ENCODE peak calls at places on chromosome 10, in seven cellular contexts. Z is A549, T is K562, Q is SK-N-SH, F is GM12878, D is HepG2, J is H1. A is an unnamed sample.

GRCh38 chr10:64210211-64210610 is 689.0 kb downstream of the REEP3 start:
- DNase-seq in Q (no peak), J (no peak), F (no peak), Z (no peak), D (no peak), T (no peak), A (no peak)

GRCh38 chr10:104577171-104577570 is 63.9 kb upstream of the SORCS3 start:
- DNase-seq in D (no peak), Z (no peak), Q (no peak), F (no peak), T (no peak), J (no peak), A (no peak)

GRCh38 chr10:51092402-51092801 is 18.1 kb downstream of the PRKG1 start:
- DNase-seq in Q (no peak), D (no peak), Z (no peak), T (no peak), J (no peak), F (no peak), A (peak)

GRCh38 chr10:27525819-27526218 is 21.7 kb downstream of the RAB18 start:
- DNase-seq in F (no peak), Q (no peak), Z (peak), D (no peak), J (no peak), T (no peak), A (peak)

GRCh38 chr10:131243076-131243475 is 68.4 kb downstream of the TCERG1L start:
- DNase-seq in T (no peak), Z (no peak), J (no peak), D (no peak), Q (no peak), F (no peak), A (no peak)

GRCh38 chr10:103193820-103194529 is 903 bp upstream of the NT5C2 start:
- DNase-seq in Z (no peak), Q (peak), F (peak), T (no peak), D (no peak), J (no peak), A (peak)

GRCh38 chr10:82680688-82681087 is 805.7 kb downstream of the NRG3 start:
- DNase-seq in F (no peak), J (no peak), Z (no peak), T (no peak), D (no peak), Q (peak), A (no peak)

GRCh38 chr10:76583711-76584161 is 1053.9 kb downstream of the KCNMA1 start:
- DNase-seq in T (no peak), Z (peak), D (no peak), F (no peak), J (no peak), Q (no peak), A (peak)

GRCh38 chr10:6778992-6779701 is 199.1 kb upstream of the PRKCQ start:
- DNase-seq in J (no peak), T (no peak), Z (peak), D (no peak), F (no peak), Q (no peak), A (peak)

GRCh38 chr10:14405076-14406065 is 74.6 kb upstream of the FRMD4A start:
- DNase-seq in Z (peak), D (no peak), Q (no peak), J (no peak), T (no peak), F (no peak), A (peak)
- TF ChIP-seq RFX5 in Z (no peak), D (no peak), Q (no peak), J (no peak), T (no peak), F (no peak), A (no peak)

GRCh38 chr10:132420469-132421376 is 23.7 kb downstream of the PWWP2B start:
- DNase-seq in J (no peak), Q (peak), T (peak), Z (peak), F (no peak), D (peak), A (no peak)
- H3K4me3 ChIP-seq in J (no peak), Q (no peak), T (no peak), Z (no peak), F (no peak), D (peak), A (no peak)

GRCh38 chr10:109996225-109996624 is 11.6 kb upstream of the ADD3 start:
- DNase-seq in Q (no peak), F (no peak), D (no peak), T (no peak), J (no peak), Z (no peak), A (no peak)

GRCh38 chr10:109997233-109997632 is 10.6 kb upstream of the ADD3 start:
- DNase-seq in Q (no peak), J (no peak), D (no peak), F (no peak), T (no peak), Z (no peak), A (no peak)

GRCh38 chr10:109995178-109995577 is 12.6 kb upstream of the ADD3 start:
- DNase-seq in J (no peak), Q (no peak), F (no peak), D (no peak), T (no peak), Z (no peak), A (no peak)

GRCh38 chr10:109996766-109997171 is 11.0 kb upstream of the ADD3 start:
- DNase-seq in Q (no peak), D (no peak), F (no peak), J (no peak), T (no peak), Z (no peak), A (no peak)

DNA sequence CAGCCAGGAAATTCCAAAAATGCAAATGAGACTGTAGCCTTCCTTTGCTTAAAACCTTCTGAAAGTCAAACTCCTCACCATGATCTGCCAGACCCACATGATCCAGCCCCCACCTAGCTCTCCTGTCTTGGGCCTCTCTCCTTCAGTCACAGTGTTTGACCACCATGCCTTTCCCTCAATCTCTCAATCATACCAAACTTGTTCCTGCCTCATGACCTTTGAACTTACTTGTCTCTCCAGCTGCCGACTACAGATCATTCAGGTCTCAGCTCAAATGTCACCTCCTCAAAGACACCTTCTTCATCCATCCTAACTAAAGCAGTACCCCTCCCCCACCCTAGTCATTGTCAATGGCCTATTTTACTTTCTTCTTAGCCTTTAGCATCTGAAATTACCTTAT is 9.3 kb upstream of the ADD3 start:
- DNase-seq in Z (no peak), Q (no peak), D (no peak), J (no peak), F (no peak), T (no peak), A (no peak)
- H3K4me2 ChIP-seq in Z (no peak), Q (no peak), D (no peak), J (no peak), F (no peak), T (no peak), A (no peak)

DNA sequence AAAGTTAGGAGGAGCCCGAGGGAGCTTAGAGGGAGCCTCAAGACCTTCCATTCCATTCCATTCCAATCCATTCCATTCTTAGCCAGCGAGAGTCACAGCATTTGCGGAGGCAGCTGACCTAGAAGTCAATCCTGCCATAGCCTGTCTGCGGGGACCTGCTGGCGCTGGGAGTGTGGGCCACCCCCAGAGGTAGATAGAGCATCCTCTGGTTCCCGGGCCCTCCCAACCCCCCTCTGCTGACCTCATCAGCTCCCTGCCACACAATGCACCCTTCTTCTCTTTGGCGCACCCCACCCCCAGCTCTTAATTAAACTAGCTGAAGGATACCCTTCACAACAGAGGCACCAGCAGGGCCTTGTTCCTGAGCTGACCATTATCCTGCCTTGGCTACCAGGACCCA is 152.5 kb upstream of the ZMIZ1 start:
- DNase-seq in T (no peak), Z (no peak), J (no peak), D (no peak), Q (no peak), F (no peak), A (no peak)
- TF ChIP-seq RFX5 in T (no peak), Z (no peak), J (no peak), D (no peak), Q (no peak), F (no peak), A (no peak)

DNA sequence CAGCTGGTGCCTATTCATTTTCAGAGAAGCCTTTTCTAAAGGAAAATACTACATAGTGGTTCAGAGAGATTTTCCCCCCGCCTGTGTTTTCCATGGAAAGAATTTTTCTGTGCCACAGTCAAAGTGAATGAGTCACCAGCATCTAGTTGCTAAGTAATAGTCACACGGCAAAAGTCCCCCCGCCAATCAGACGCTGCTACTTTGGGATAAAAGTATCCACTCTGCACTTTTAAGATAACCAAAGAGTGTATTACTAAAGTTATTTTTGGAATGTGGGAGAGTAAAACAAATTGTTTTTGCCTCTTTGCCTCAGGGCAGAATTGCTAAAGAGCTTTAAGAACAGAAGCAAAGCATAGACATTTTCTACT is 23.5 kb downstream of the ABLIM1 start:
- DNase-seq in F (no peak), D (peak), Z (peak), J (peak), Q (peak), T (peak), A (peak)
- H3K4me3 ChIP-seq in F (no peak), D (no peak), Z (no peak), J (no peak), Q (peak), T (no peak), A (no peak)